ENCODE peak calls at places on chromosomes 6 and 20, in nine cellular contexts. H is heart right ventricle; Y is endothelial cell; L is CD8-positive, alpha-beta T cell; E is brain microvascular endothelial cell; R is GM12865; K is transverse colon; P is PC-3; D is activated CD8-positive, alpha-beta T cell treated with anti-CD3 and anti-CD28 coated beads for 36 hours. J is an unnamed sample.

GRCh38 chr20:64063389-64064144 is 569 bp downstream of the TCEA2 start:
- DNase-seq in H (no peak), Y (no peak), L (no peak), E (no peak), R (no peak), K (peak), P (no peak), D (peak), J (no peak)

GRCh38 chr6:130037207-130037811 is 18.9 kb downstream of the L3MBTL3 start:
- DNase-seq in H (no peak), Y (no peak), L (no peak), E (no peak), R (no peak), K (no peak), P (peak), D (no peak), J (peak)

GRCh38 chr20:25623225-25623735 is 534 bp downstream of the NANP start:
- DNase-seq in H (peak), Y (peak), L (peak), E (peak), R (peak), K (peak), P (peak), D (peak), J (peak)

GRCh38 chr6:163490826-163491577 is 76.5 kb downstream of the QKI start:
- DNase-seq in H (peak), Y (no peak), L (no peak), E (peak), R (no peak), K (peak), P (peak), D (peak), J (peak)

GRCh38 chr20:49431345-49431744 is 51.1 kb downstream of the KCNB1 start:
- DNase-seq in H (no peak), Y (no peak), L (no peak), E (no peak), R (no peak), K (no peak), P (no peak), D (no peak), J (peak)

GRCh38 chr6:168371989-168372711 is 52.6 kb upstream of the DACT2 start:
- DNase-seq in H (no peak), Y (no peak), L (no peak), E (no peak), R (no peak), K (no peak), P (no peak), D (no peak), J (no peak)

GRCh38 chr6:97850458-97851218 is 567.6 kb upstream of the MMS22L start:
- DNase-seq in H (no peak), Y (no peak), L (no peak), E (no peak), R (no peak), K (no peak), P (peak), D (no peak), J (no peak)

GRCh38 chr20:32522525-32522774 is 62.7 kb downstream of the NOL4L start:
- DNase-seq in H (no peak), Y (no peak), L (no peak), E (no peak), R (no peak), K (no peak), P (no peak), D (no peak), J (no peak)

GRCh38 chr6:81572020-81572419 is 180.5 kb downstream of the TENT5A start:
- DNase-seq in H (no peak), Y (no peak), L (no peak), E (no peak), R (no peak), K (no peak), P (no peak), D (no peak), J (no peak)

GRCh38 chr6:149079456-149079855 is 238.1 kb upstream of the TAB2 start:
- DNase-seq in H (no peak), Y (no peak), L (no peak), E (no peak), R (no peak), K (no peak), P (peak), D (no peak), J (no peak)

GRCh38 chr20:1393507-1393882 is 641 bp upstream of the FKBP1A start:
- DNase-seq in H (no peak), Y (no peak), L (no peak), E (no peak), R (no peak), K (no peak), P (no peak), D (no peak), J (no peak)

GRCh38 chr6:87588756-87589407 is 905 bp downstream of the RARS2 start:
- DNase-seq in H (no peak), Y (no peak), L (no peak), E (no peak), R (no peak), K (no peak), P (no peak), D (no peak), J (no peak)

GRCh38 chr6:148969679-148970078 is 222.8 kb downstream of the UST start:
- DNase-seq in H (peak), Y (no peak), L (no peak), E (peak), R (no peak), K (peak), P (no peak), D (no peak), J (no peak)

GRCh38 chr6:15371151-15371550 is 125.3 kb downstream of the JARID2 start:
- DNase-seq in H (no peak), Y (no peak), L (no peak), E (no peak), R (no peak), K (no peak), P (no peak), D (no peak), J (no peak)

GRCh38 chr20:12171927-12172581 is 254.4 kb downstream of the BTBD3 start:
- DNase-seq in H (no peak), Y (no peak), L (no peak), E (peak), R (no peak), K (no peak), P (peak), D (no peak), J (peak)

GRCh38 chr6:17497701-17498100 is 102.4 kb upstream of the FAM8A1 start:
- DNase-seq in H (no peak), Y (no peak), L (no peak), E (no peak), R (no peak), K (no peak), P (no peak), D (no peak), J (no peak)

GRCh38 chr20:48733296-48733790 is 94.5 kb downstream of the PREX1 start:
- DNase-seq in H (no peak), Y (no peak), L (no peak), E (peak), R (no peak), K (no peak), P (no peak), D (no peak), J (peak)

GRCh38 chr6:82651845-82652333 is 288.3 kb downstream of the TPBG start:
- DNase-seq in H (no peak), Y (no peak), L (no peak), E (no peak), R (no peak), K (no peak), P (no peak), D (no peak), J (no peak)

GRCh38 chr6:75230484-75231325 is 12.9 kb downstream of the COX7A2 start:
- DNase-seq in H (no peak), Y (peak), L (no peak), E (peak), R (no peak), K (peak), P (peak), D (no peak), J (peak)

GRCh38 chr20:51712501-51713212 is 55.5 kb downstream of the ATP9A start:
- DNase-seq in H (no peak), Y (peak), L (no peak), E (peak), R (no peak), K (no peak), P (peak), D (no peak), J (peak)

DNA sequence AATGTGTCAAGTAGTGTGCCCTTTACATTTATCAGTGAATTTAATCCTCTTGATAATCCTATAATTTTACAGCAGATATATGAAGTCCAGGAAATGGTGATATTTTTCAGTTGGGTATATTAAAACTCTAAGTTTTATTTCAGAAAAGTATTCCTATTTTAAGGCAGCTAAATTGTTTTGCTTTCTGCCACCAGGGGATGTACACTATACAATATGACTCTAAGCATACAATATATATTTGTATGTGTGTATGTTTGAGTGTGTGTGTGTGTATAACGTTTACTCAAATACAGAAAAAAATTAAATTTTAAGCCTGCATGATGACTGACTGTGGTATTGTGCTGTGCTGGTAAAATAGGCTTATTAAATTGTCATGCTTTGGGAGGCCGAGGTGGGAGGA is 102.0 kb upstream of the RUNX2 start:
- DNase-seq in H (no peak), Y (no peak), L (no peak), E (no peak), R (no peak), K (no peak), P (no peak), D (no peak), J (no peak)
- TF ChIP-seq CTCF in H (no peak), Y (peak), L (no peak), E (peak), R (no peak), K (no peak), P (peak), D (no peak), J (no peak)

DNA sequence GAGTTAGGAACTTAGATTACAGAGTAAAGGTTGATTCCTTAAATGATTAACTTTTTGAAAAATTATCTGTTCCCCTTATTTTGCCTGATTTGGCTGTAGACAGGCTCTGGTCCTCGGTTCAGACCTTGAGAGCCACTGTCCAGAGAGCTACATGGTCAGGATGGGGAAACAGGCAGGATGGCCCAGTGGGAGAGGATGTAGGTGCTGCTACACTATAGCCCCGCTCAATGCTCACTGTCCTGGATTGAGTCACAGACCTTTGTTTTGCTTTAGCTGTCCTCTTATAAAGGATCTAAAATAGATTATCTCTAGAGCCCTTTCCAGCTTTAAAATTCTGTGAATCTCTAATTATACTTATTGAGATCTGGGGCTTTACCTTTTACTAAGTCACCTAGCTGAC is 1.3 kb upstream of the FBXO30 start:
- DNase-seq in H (no peak), Y (no peak), L (no peak), E (no peak), R (peak), K (no peak), P (no peak), D (peak), J (no peak)
- TF ChIP-seq CTCF in H (no peak), Y (no peak), L (no peak), E (no peak), R (no peak), K (no peak), P (no peak), D (no peak), J (no peak)

DNA sequence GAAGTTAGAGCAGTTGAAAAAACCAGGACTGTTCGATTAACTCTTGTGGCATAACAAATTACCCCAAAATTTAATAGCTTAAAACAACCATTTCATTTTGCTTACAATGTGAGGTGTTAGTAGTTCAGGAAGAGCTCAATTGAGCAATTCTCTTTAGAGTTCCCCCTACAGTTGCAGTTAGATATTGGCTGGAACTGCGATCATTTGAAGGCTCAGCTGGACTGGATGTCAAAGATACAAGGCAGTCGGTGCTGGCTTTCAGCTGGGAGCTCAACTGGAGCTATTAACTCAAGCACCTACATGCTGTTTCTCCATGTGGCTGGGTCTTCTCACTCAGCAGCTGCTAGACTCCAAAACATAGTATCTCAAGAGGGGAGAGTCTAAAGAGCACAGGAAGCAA is 96.0 kb upstream of the LOC128125822 start:
- DNase-seq in H (no peak), Y (no peak), L (no peak), E (no peak), R (no peak), K (no peak), P (no peak), D (no peak), J (no peak)
- TF ChIP-seq CTCF in H (no peak), Y (no peak), L (no peak), E (no peak), R (no peak), K (no peak), P (no peak), D (no peak), J (no peak)

GRCh38 chr6:32196682-32197616 is 4.5 kb upstream of the GPSM3 start:
- DNase-seq in H (peak), Y (no peak), L (no peak), E (no peak), R (peak), K (peak), P (no peak), D (no peak), J (no peak)
- TF ChIP-seq CTCF in H (no peak), Y (no peak), L (no peak), E (no peak), R (peak), K (no peak), P (no peak), D (no peak), J (no peak)

GRCh38 chr6:100775667-100776066 is 105.5 kb downstream of the ASCC3 start:
- DNase-seq in H (no peak), Y (no peak), L (no peak), E (no peak), R (no peak), K (no peak), P (peak), D (no peak), J (no peak)
- TF ChIP-seq CTCF in H (no peak), Y (no peak), L (no peak), E (no peak), R (no peak), K (no peak), P (peak), D (no peak), J (peak)

DNA sequence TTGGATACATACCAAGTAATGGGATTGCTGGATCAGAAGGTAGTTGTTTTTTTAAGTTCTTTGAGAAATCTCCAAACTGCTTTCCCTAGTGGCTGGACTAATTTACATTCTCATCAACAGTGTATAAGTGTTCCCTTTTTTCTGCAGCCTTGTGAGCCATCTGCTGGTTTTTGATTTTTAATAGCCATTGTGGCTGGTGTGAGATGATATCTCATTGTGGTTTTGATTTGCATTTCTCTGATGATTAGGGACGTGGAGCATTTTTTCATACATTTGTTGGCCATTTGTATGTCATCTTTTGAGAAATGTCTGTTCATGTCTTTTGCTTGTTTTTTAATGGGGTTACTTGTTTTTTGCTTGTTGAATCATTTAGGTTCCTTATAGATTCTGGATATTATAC is 34.8 kb downstream of the TOP1 start:
- DNase-seq in H (no peak), Y (no peak), L (no peak), E (no peak), R (no peak), K (no peak), P (no peak), D (no peak), J (no peak)
- TF ChIP-seq CTCF in H (no peak), Y (no peak), L (no peak), E (no peak), R (no peak), K (no peak), P (no peak), D (no peak), J (no peak)

DNA sequence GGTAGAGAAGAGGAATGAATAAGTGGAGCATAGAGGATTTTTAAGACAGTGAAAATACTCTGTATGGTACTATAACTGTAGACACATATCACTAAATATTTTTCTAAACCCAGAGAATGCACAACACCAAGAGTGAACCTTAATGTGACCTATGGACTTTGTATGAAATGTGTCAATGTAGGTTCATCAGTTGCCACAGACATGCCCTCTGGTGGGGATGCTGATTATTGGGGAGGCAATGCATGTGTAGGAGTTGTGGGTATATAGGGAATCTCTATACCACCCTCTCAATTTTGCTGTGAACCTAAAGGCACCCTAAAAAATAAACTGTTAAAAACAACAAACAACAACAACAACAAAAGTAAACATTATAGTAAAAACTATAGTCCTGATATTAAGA is 293.7 kb downstream of the RNF144B start:
- DNase-seq in H (no peak), Y (no peak), L (no peak), E (no peak), R (no peak), K (no peak), P (peak), D (no peak), J (peak)
- TF ChIP-seq CTCF in H (no peak), Y (no peak), L (no peak), E (peak), R (no peak), K (no peak), P (peak), D (no peak), J (no peak)

J was measured in MCF 10A.